ENCODE peak calls at places on chromosome X, in seven cellular contexts. R, G, K, D, L, Q and A are unnamed samples. For H3K4me1, the result is how much of the 10 kb centered on the place peaks cover.

GRCh38 chrX:2967998-2968909 is 38.1 kb upstream of the ARSH start:
- DNase-seq in G (no peak), L (peak), Q (no peak), K (no peak), R (peak), D (peak), A (peak)

GRCh38 chrX:13398073-13398823 is 78.4 kb upstream of the ATXN3L start:
- DNase-seq in L (no peak), R (peak), K (peak), Q (peak), G (peak), D (peak), A (peak)

GRCh38 chrX:36609653-36610585 is 398.2 kb upstream of the FAM47C start:
- DNase-seq in D (peak), G (no peak), Q (no peak), K (no peak), L (no peak), R (no peak), A (no peak)

GRCh38 chrX:79630033-79631009 is 263.2 kb upstream of the ITM2A start:
- DNase-seq in R (no peak), L (no peak), D (no peak), K (no peak), G (no peak), Q (no peak), A (no peak)

GRCh38 chrX:47623540-47624027 is 3.9 kb upstream of the SYN1 start:
- DNase-seq in G (no peak), L (peak), R (peak), K (peak), D (peak), Q (peak), A (peak)

GRCh38 chrX:9539611-9540387 is 74.9 kb downstream of the TBL1X start:
- DNase-seq in Q (no peak), D (no peak), G (no peak), L (no peak), K (no peak), R (no peak), A (no peak)

GRCh38 chrX:155056877-155057792 is 13.8 kb downstream of the CMC4 start:
- DNase-seq in L (peak), D (peak), G (peak), R (peak), K (peak), Q (peak), A (peak)

GRCh38 chrX:44731160-44731559 is 112.7 kb upstream of the DUSP21 start:
- DNase-seq in D (peak), K (no peak), Q (no peak), G (no peak), R (peak), L (no peak), A (no peak)

GRCh38 chrX:131854586-131854985 is 168.5 kb upstream of the STK26 start:
- DNase-seq in R (peak), G (no peak), K (no peak), D (no peak), Q (no peak), L (no peak), A (peak)

GRCh38 chrX:102154900-102155805 is 624 bp downstream of the BEX5 start:
- DNase-seq in R (peak), G (no peak), D (no peak), K (no peak), L (peak), Q (peak), A (peak)

GRCh38 chrX:154719132-154719675 is 31.7 kb downstream of the GAB3 start:
- DNase-seq in D (peak), L (no peak), R (peak), Q (no peak), K (no peak), G (no peak), A (peak)

GRCh38 chrX:20252392-20253231 is 14.1 kb downstream of the RPS6KA3 start:
- DNase-seq in D (peak), L (peak), R (peak), G (peak), Q (no peak), K (peak), A (peak)

GRCh38 chrX:94901849-94902248 is 1227.8 kb downstream of the FAM133A start:
- DNase-seq in Q (no peak), D (no peak), R (no peak), G (no peak), K (no peak), L (no peak), A (no peak)

GRCh38 chrX:121307441-121307840 is 260.0 kb downstream of the GLUD2 start:
- DNase-seq in D (no peak), R (peak), L (no peak), K (no peak), G (no peak), Q (no peak), A (no peak)

GRCh38 chrX:117510453-117510852 is 606.2 kb downstream of the KLHL13 start:
- DNase-seq in K (no peak), L (no peak), R (no peak), D (no peak), G (no peak), Q (no peak), A (no peak)

GRCh38 chrX:13128104-13128503 is 83.7 kb upstream of the FAM9C start:
- DNase-seq in L (no peak), G (no peak), K (no peak), R (peak), D (peak), Q (no peak), A (peak)

GRCh38 chrX:154020500-154021115 is 906 bp upstream of the IRAK1 start:
- DNase-seq in R (peak), Q (no peak), K (no peak), D (no peak), G (no peak), L (no peak), A (no peak)

GRCh38 chrX:21683910-21684309 is 25.8 kb upstream of the KLHL34 start:
- DNase-seq in R (peak), Q (no peak), G (no peak), K (no peak), D (peak), L (no peak), A (no peak)

GRCh38 chrX:104419211-104419610 is 146.8 kb upstream of the IL1RAPL2 start:
- DNase-seq in D (no peak), L (no peak), R (peak), G (no peak), Q (no peak), K (no peak), A (no peak)

GRCh38 chrX:49282647-49283011 is 13.0 kb downstream of the PPP1R3F start:
- DNase-seq in Q (no peak), G (peak), K (no peak), R (peak), D (peak), L (peak), A (no peak)

GRCh38 chrX:148784137-148784536 is 283.7 kb downstream of the AFF2 start:
- DNase-seq in Q (no peak), D (no peak), K (no peak), L (no peak), G (no peak), R (no peak), A (no peak)

GRCh38 chrX:86910602-86911311 is 606.8 kb upstream of the KLHL4 start:
- DNase-seq in Q (no peak), K (no peak), R (no peak), G (no peak), L (no peak), D (no peak), A (no peak)

GRCh38 chrX:128676651-128677050 is 624.4 kb upstream of the ACTRT1 start:
- DNase-seq in D (no peak), R (no peak), K (no peak), L (no peak), G (no peak), Q (no peak), A (no peak)

GRCh38 chrX:154350429-154351182 is 23.8 kb downstream of the FLNA start:
- DNase-seq in G (no peak), R (peak), Q (no peak), D (no peak), L (no peak), K (no peak), A (no peak)

GRCh38 chrX:100975212-100975611 is 5.7 kb downstream of the ARL13A start:
- DNase-seq in L (no peak), R (peak), Q (no peak), D (peak), G (no peak), K (no peak), A (no peak)

GRCh38 chrX:118884552-118885138 is 61.0 kb downstream of the ZCCHC12 start:
- DNase-seq in K (peak), L (no peak), D (no peak), Q (no peak), R (no peak), G (no peak), A (no peak)

GRCh38 chrX:13387656-13388421 is 68.0 kb upstream of the ATXN3L start:
- DNase-seq in G (no peak), R (peak), L (no peak), K (no peak), Q (no peak), D (peak), A (no peak)

GRCh38 chrX:11532291-11533075 is 133.2 kb downstream of the ARHGAP6 start:
- DNase-seq in R (no peak), D (peak), Q (no peak), G (no peak), K (no peak), L (peak), A (no peak)

GRCh38 chrX:129877401-129877800 is 28.6 kb upstream of the UTP14A start:
- DNase-seq in G (no peak), L (no peak), D (no peak), R (no peak), Q (no peak), K (no peak), A (no peak)

GRCh38 chrX:48083212-48083611 is 11.8 kb upstream of the ZNF630 start:
- DNase-seq in Q (peak), R (peak), L (peak), D (peak), G (peak), K (peak), A (peak)

GRCh38 chrX:118726887-118727685 is at the start of gene IL13RA1:
- DNase-seq in K (peak), D (peak), R (peak), Q (peak), G (peak), L (peak), A (peak)

GRCh38 chrX:49108641-49109040 is 14.9 kb downstream of the GPKOW start:
- DNase-seq in Q (no peak), G (no peak), K (no peak), D (no peak), R (no peak), L (no peak), A (peak)

GRCh38 chrX:48090123-48090522 is 18.7 kb upstream of the ZNF630 start:
- DNase-seq in R (no peak), K (no peak), L (no peak), D (no peak), Q (no peak), G (no peak), A (no peak)

GRCh38 chrX:139192386-139192961 is 338.1 kb upstream of the F9 start:
- DNase-seq in K (no peak), D (no peak), L (no peak), G (no peak), Q (no peak), R (peak), A (no peak)

GRCh38 chrX:154115750-154116149 is 18.2 kb upstream of the MECP2 start:
- DNase-seq in Q (no peak), K (no peak), L (no peak), G (no peak), D (no peak), R (no peak), A (no peak)

GRCh38 chrX:150856785-150857184 is 41.7 kb downstream of the CD99L2 start:
- DNase-seq in D (no peak), Q (no peak), R (no peak), L (no peak), G (no peak), K (no peak), A (no peak)

GRCh38 chrX:2875798-2876399 is 47.2 kb downstream of the GYG2 start:
- DNase-seq in D (no peak), Q (no peak), K (peak), G (no peak), L (no peak), R (peak), A (no peak)

GRCh38 chrX:103716967-103717366 is 6.3 kb downstream of the TMEM31 start:
- DNase-seq in K (no peak), L (no peak), Q (no peak), D (peak), R (peak), G (no peak), A (peak)

DNA sequence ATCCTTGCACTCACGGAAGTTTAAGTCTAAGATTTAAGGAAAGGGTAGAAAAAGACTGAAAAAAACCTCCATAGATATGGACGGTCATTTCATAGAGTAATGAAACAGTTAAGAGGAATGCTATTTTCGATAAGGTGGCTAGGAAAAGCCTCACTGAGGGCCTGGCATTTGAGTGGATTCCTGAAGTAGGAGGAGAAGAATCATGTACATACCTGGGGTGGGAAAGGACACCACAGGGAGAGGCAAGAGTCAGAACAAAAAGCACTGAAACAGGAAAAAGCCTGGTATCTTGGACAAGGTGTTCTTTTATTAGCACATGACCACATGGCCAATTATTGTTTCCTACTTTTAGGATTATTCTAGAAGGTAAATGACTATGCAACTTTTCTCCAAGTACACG is 547.2 kb upstream of the DIPK2B start:
- DNase-seq in Q (no peak), R (peak), G (no peak), L (no peak), D (no peak), K (no peak), A (no peak)
- H3K4me1 ChIP-seq in Q (under half), R (half or more), G (half or more), L (under half), D (under half), K (under half), A (under half)

GRCh38 chrX:53048169-53049126 is at the start of gene GPR173:
- DNase-seq in K (no peak), Q (peak), G (no peak), L (peak), R (peak), D (peak), A (peak)
- H3K9ac ChIP-seq in K (no peak), Q (peak), G (peak), L (peak), R (peak), D (peak), A (peak)

DNA sequence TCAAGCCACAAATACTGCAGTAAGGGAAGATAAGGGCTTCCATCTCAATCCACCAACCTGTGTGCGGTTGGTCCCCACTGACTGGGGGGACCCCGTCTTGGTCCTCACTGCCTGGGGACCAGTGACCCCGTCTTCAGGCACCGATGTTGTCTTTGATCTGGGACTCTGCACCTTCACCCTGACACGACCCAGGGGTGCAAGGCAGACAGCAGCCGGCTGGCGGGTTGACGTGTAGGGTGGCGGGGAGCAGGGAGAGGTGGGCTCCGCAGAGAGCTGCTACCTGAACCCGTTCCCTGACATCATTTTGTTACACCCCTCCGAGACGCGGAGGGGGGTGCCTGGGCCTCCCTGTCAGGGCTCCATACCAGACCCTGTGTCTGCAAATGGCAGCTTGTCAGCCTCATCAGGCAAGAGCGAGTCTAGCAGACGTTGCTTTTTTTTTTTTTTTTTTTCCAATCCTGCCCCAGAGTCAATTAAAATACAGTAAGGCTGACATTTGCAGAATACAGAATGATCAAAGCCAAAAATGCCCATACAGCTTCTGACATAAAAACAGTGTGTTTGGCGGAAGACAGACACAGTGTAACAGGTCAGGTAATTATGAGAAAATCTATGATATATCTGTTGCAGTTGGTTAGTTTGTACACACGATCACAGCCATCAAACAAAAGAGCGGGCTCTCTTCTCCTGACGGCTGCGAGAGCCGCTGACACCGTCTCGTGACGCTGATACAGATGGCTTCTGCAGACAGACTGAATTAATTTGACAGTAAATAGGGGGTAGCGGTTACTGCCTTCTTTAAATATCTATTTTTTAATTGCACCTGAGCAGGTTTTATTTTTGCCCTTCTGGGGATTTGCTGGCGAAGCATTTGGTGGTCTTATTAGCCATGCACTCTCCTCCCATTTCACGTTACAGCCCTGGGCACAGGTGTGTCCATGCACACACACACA is 118.6 kb downstream of the CRLF2 start:
- DNase-seq in L (no peak), Q (no peak), G (no peak), D (no peak), R (no peak), K (no peak), A (no peak)
- H3K4me1 ChIP-seq in L (under half), Q (under half), G (under half), D (under half), R (under half), K (under half), A (under half)

GRCh38 chrX:71542411-71542810 is 9.5 kb downstream of the OGT start:
- DNase-seq in Q (no peak), R (peak), L (no peak), G (no peak), D (peak), K (no peak), A (peak)

GRCh38 chrX:71541546-71542022 is 8.7 kb downstream of the OGT start:
- DNase-seq in D (peak), R (peak), G (no peak), Q (no peak), K (no peak), L (no peak), A (peak)

GRCh38 chrX:71543316-71543715 is 10.4 kb downstream of the OGT start:
- DNase-seq in G (no peak), Q (no peak), L (no peak), K (no peak), D (peak), R (peak), A (peak)

GRCh38 chrX:71542825-71543224 is 9.9 kb downstream of the OGT start:
- DNase-seq in Q (no peak), G (no peak), K (no peak), D (no peak), L (no peak), R (peak), A (no peak)

GRCh38 chrX:71540801-71541545 is 8.1 kb downstream of the OGT start:
- DNase-seq in Q (no peak), L (no peak), G (no peak), R (no peak), D (no peak), K (no peak), A (no peak)
- H3K9ac ChIP-seq in Q (no peak), L (no peak), G (no peak), R (peak), D (no peak), K (no peak), A (no peak)